ENCODE peak calls at places on chromosome 17, in four cellular contexts. F is GM12878, J is WTC11, Q is HepG2. U is an unnamed sample.

GRCh38 chr17:46944931-46945330 is 22.0 kb downstream of the GOSR2 start:
- DNase-seq in F (no peak), J (no peak), Q (no peak), U (no peak)

GRCh38 chr17:57766307-57766943 is 21.3 kb upstream of the CCDC182 start:
- DNase-seq in F (no peak), J (no peak), Q (no peak), U (no peak)

GRCh38 chr17:50219345-50219744 is 17.9 kb upstream of the COL1A1 start:
- DNase-seq in F (no peak), J (no peak), Q (peak), U (no peak)

GRCh38 chr17:65131946-65132345 is 5.2 kb upstream of the RGS9 start:
- DNase-seq in F (no peak), J (no peak), Q (peak), U (no peak)

GRCh38 chr17:66782866-66783265 is 52.1 kb upstream of the CACNG5 start:
- DNase-seq in F (no peak), J (no peak), Q (no peak), U (no peak)

GRCh38 chr17:9138161-9138717 is 116.9 kb downstream of the NTN1 start:
- DNase-seq in F (no peak), J (no peak), Q (no peak), U (no peak)

GRCh38 chr17:54785643-54786258 is 114.9 kb upstream of the TOM1L1 start:
- DNase-seq in F (no peak), J (no peak), Q (no peak), U (no peak)

GRCh38 chr17:75878174-75878998 is at the start of gene TRIM47:
- DNase-seq in F (no peak), J (peak), Q (peak), U (peak)

GRCh38 chr17:1146551-1147265 is 33.1 kb downstream of the ABR start:
- DNase-seq in F (no peak), J (no peak), Q (no peak), U (no peak)

GRCh38 chr17:78829477-78829876 is 11.1 kb downstream of the USP36 start:
- DNase-seq in F (no peak), J (no peak), Q (no peak), U (no peak)

GRCh38 chr17:17425591-17425990 is 51.2 kb upstream of the MED9 start:
- DNase-seq in F (no peak), J (no peak), Q (no peak), U (no peak)

GRCh38 chr17:15238064-15238463 is 27.1 kb downstream of the PMP22 start:
- DNase-seq in F (no peak), J (no peak), Q (no peak), U (no peak)

GRCh38 chr17:66753126-66753920 is 81.6 kb upstream of the CACNG5 start:
- DNase-seq in F (no peak), J (no peak), Q (no peak), U (peak)

GRCh38 chr17:3583456-3583855 is 25.8 kb downstream of the TRPV1 start:
- DNase-seq in F (no peak), J (no peak), Q (no peak), U (no peak)

GRCh38 chr17:31722251-31723056 is 136.6 kb downstream of the COPRS start:
- DNase-seq in F (no peak), J (no peak), Q (no peak), U (no peak)

GRCh38 chr17:75514299-75515228 is 773 bp downstream of the CASKIN2 start:
- DNase-seq in F (no peak), J (peak), Q (no peak), U (peak)

GRCh38 chr17:20797292-20797691 is 217.8 kb downstream of the CDRT15L2 start:
- DNase-seq in F (no peak), J (no peak), Q (no peak), U (no peak)

GRCh38 chr17:74435775-74436359 is 4.0 kb downstream of the GPRC5C start:
- DNase-seq in F (no peak), J (no peak), Q (no peak), U (no peak)

GRCh38 chr17:52660692-52661091 is 502.2 kb upstream of the CA10 start:
- DNase-seq in F (no peak), J (no peak), Q (no peak), U (no peak)

GRCh38 chr17:78748730-78749317 is 33.2 kb downstream of the CYTH1 start:
- DNase-seq in F (peak), J (no peak), Q (peak), U (peak)

GRCh38 chr17:32007463-32008298 is 498 bp downstream of the LRRC37B start:
- DNase-seq in F (no peak), J (peak), Q (no peak), U (peak)

GRCh38 chr17:37708616-37709212 is 36.1 kb downstream of the HNF1B start:
- DNase-seq in F (no peak), J (no peak), Q (peak), U (no peak)

GRCh38 chr17:40366076-40366860 is 1.7 kb upstream of the GJD3 start:
- DNase-seq in F (no peak), J (no peak), Q (no peak), U (peak)

GRCh38 chr17:8041980-8042379 is 3.1 kb downstream of the ALOX15B start:
- DNase-seq in F (no peak), J (no peak), Q (no peak), U (no peak)

GRCh38 chr17:8044819-8045810 is 6.3 kb downstream of the ALOX15B start:
- DNase-seq in F (no peak), J (no peak), Q (no peak), U (no peak)

GRCh38 chr17:8039611-8040168 is 831 bp downstream of the ALOX15B start:
- DNase-seq in F (no peak), J (no peak), Q (no peak), U (no peak)

GRCh38 chr17:8038954-8039610 is at the start of gene ALOX15B:
- DNase-seq in F (no peak), J (peak), Q (no peak), U (no peak)

DNA sequence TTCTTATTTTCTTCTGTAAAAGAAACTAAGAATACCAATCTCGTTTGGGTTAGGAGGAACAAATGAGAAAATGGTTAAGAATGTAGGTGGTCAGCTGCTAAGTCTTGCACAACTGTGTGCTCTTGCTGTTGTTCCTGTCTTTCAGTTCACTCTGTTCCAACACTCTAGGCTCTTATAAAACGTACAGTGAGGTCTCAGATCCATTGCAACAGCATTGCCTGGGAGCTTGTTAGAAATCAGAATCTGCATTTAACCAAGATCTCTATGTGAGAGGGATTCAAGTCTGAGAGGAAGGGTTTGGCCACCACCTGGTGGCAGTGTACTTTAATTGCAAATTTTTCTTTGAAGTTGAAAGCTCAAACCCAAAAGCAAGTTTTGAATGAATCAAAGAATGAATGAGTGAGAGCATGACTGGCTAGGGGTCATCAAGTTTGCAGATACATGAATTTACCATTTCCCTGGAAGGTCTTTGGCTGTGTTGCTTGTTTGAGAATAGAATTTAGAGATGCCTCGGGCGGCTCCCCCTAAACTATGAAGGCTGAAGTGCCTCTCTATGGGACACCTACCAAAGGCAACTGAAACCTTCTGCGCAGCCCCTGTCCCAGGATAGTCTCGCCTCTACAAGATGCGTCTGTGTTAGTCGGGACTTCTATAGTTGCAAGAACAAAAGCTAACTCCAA is 2.5 kb downstream of the ALOX15B start:
- DNase-seq in F (no peak), J (no peak), Q (peak), U (peak)
- TF ChIP-seq NR2C2 in F (no peak), J (no peak), Q (no peak), U (no peak)

DNA sequence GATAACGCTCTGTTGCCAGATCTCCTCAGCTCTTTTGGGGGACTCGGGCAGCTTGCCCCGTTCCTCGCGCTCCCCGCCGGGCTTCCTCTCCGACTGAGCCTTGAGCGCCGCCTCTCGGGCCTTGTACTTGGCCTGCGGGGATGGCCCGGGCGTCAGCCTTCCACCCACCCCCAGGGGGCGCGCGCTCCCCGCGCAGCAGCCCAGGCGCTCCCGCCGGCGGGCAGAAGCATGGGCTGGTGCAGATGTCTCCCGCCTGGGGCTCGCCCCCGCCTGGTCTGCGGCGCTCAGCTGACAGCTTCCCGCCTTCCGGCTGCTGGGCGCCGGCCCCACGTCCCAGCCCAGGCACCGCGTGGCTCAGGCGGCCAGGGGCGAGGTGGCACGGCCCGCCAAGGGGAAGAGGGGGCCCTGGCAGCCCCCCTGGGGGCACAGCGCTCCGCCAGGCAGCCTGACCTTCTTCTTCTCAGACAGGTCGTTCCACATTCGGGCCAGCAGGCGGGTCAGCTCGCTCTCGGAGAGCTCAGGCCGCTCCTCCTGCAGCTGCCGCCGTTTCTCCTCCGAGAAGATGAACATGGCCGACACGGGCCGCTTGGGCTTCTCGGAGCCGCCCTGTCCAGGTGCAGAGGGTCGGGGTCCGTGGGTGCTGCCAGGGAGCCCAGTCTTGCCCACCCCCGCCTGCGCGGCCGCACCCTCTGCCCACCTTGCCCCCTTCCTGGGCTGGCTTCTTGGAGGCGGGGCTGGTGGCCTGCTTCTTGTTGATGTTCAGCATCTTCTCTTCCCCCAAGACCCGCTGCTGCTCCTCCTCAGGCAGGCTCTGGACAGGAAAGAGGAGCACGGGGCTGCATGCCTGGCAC is 8.9 kb downstream of the UBTF start:
- DNase-seq in F (no peak), J (peak), Q (no peak), U (peak)
- TF ChIP-seq NR2C2 in F (no peak), J (no peak), Q (no peak), U (peak)

DNA sequence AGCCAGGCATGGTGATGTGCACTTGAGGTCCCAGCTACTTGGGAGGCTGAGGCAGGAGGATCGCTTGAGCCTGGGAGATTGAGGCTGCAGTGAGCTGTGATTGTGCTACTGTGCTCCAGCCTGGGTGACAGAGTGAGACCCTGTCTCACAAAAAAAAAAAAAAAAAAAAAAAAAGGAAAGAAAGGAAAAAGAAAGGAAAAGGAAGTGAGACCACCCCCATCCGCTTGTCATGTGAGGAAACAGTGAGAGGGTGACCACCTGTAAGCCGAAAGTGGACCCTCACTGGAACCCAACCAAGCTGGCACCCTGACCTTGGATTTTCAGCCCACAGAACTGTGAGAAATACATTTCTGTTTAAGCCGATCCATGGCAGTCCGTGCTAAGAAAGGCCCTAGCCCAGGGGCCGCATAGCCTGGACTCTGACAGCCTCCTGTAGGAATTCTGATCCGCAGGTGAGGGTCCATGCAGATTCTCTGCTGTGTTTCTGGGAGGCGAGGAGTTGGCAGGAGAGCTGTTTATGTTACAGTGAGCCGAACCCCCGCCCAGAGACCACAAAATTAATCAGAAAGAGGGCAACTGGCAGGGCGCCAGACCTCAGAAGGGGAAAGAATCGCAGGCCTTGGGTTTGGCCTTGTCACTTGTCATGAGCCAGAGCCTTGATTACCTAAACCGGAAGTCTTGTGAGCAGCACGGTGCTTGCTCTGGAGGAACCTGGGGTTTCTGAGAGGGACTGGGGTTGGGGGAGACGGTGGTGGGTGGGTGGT is 938 bp downstream of the SGSH start:
- DNase-seq in F (peak), J (no peak), Q (peak), U (peak)
- TF ChIP-seq NR2C2 in F (no peak), J (no peak), Q (no peak), U (no peak)

GRCh38 chr17:71202449-71202848 is 918.4 kb upstream of the SOX9 start:
- DNase-seq in F (no peak), J (no peak), Q (no peak), U (no peak)
- TF ChIP-seq NR2C2 in F (no peak), J (no peak), Q (no peak), U (no peak)

DNA sequence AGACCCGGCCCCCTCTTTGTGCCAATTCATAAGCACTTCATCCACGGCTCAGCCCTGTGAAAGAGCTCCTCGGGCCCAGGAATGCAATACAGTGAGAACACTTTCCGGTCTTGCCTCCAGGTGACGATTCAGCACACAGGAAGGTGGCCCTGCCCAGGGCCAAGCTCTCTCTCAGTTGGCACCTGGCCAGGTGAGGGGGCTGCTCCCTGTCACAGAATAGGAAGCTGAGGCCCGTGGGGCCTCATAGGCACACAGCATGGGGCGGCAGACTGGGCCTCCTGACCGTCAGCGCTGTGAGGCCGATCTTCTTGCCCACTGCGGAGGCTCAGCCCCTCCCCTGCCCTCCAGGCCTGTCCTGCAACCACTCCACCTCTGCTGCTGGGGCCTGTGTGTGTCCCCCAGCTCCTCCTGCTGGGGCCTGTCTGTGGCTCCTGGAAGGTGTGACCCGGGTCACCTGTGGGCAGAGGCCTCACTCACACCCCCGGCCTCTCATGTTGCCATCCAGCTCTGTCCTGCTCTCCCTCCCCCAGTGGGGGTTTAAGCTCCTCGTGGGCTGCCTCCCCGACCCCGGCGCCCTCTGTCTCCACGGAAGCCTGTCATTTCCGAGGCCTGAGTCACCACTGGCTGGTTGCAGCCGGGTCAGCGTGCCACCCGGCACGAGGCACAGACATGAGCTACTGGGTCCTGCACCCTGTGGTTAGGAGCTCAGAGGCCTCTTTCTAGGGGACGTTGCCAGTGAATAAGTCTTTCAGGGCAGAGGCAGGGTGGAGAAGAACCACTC is 114.4 kb downstream of the SEC14L1 start:
- DNase-seq in F (no peak), J (no peak), Q (peak), U (no peak)
- TF ChIP-seq NR2C2 in F (no peak), J (no peak), Q (no peak), U (no peak)

GRCh38 chr17:73142763-73143395 is 21.9 kb upstream of the SSTR2 start:
- DNase-seq in F (no peak), J (no peak), Q (no peak), U (no peak)
- TF ChIP-seq NR2C2 in F (no peak), J (no peak), Q (no peak), U (no peak)

U was measured in K562.